ENCODE peak calls at places on chromosomes 6 and 20, in seven cellular contexts. L is AG08395, O is mesendoderm, Z is NCI-H226, J is KG1, E is BJ, S is Caki2. G is an unnamed sample.

GRCh38 chr6:55212147-55212546 is 37.8 kb downstream of the HCRTR2 start:
- DNase-seq in L (no peak), O (no peak), Z (peak), J (no peak), E (no peak), S (no peak), G (no peak)

GRCh38 chr20:45469336-45470261 is at the start of gene WFDC2:
- DNase-seq in L (no peak), O (peak), Z (no peak), J (no peak), E (no peak), S (no peak), G (no peak)

GRCh38 chr6:90219168-90219985 is 77.3 kb downstream of the BACH2 start:
- DNase-seq in L (peak), O (peak), Z (no peak), J (no peak), E (peak), S (no peak), G (peak)

GRCh38 chr20:13041574-13042457 is 33.0 kb downstream of the SPTLC3 start:
- DNase-seq in L (no peak), O (no peak), Z (peak), J (no peak), E (no peak), S (no peak), G (no peak)

GRCh38 chr6:88013015-88013414 is 34.6 kb upstream of the SPACA1 start:
- DNase-seq in L (no peak), O (no peak), Z (no peak), J (no peak), E (no peak), S (no peak), G (no peak)

GRCh38 chr6:56842602-56843475 is 112.1 kb upstream of the BEND6 start:
- DNase-seq in L (peak), O (peak), Z (no peak), J (peak), E (no peak), S (peak), G (no peak)

GRCh38 chr6:151317206-151317994 is 74.0 kb downstream of the ZBTB2 start:
- DNase-seq in L (peak), O (peak), Z (peak), J (no peak), E (no peak), S (peak), G (peak)

GRCh38 chr20:12395404-12396159 is 477.9 kb downstream of the BTBD3 start:
- DNase-seq in L (no peak), O (peak), Z (no peak), J (no peak), E (no peak), S (peak), G (peak)

GRCh38 chr6:113184291-113184690 is 672.9 kb upstream of the MARCKS start:
- DNase-seq in L (peak), O (no peak), Z (peak), J (no peak), E (peak), S (peak), G (peak)

GRCh38 chr6:6701864-6702263 is 113.3 kb downstream of the LY86 start:
- DNase-seq in L (no peak), O (no peak), Z (no peak), J (no peak), E (no peak), S (no peak), G (peak)

GRCh38 chr20:18224968-18225568 is 63.3 kb upstream of the ZNF133 start:
- DNase-seq in L (peak), O (peak), Z (peak), J (no peak), E (peak), S (peak), G (no peak)

GRCh38 chr6:157867155-157867559 is 44.1 kb downstream of the SNX9 start:
- DNase-seq in L (peak), O (no peak), Z (peak), J (no peak), E (no peak), S (peak), G (no peak)

GRCh38 chr20:13996265-13996664 is 949 bp downstream of the MACROD2 start:
- DNase-seq in L (no peak), O (peak), Z (no peak), J (no peak), E (no peak), S (no peak), G (no peak)

GRCh38 chr20:57660510-57661199 is 40.4 kb upstream of the ZBP1 start:
- DNase-seq in L (no peak), O (no peak), Z (no peak), J (no peak), E (no peak), S (no peak), G (no peak)

GRCh38 chr6:33343953-33344611 is 26.5 kb upstream of the ZBTB22 start:
- DNase-seq in L (no peak), O (no peak), Z (no peak), J (no peak), E (no peak), S (no peak), G (no peak)